ENCODE peak calls at places on chromosomes 2 and 18, in five cellular contexts. H is A673, K is PC-9, T is neural progenitor cell, P is psoas muscle. V is an unnamed sample.

GRCh38 chr2:232875256-232876070 is 5.4 kb downstream of the SNORC start:
- DNase-seq in H (peak; percentile 19), K (no peak), T (peak; percentile 57), P (no peak), V (no peak)

GRCh38 chr2:141778315-141778835 is 352.4 kb downstream of the LRP1B start:
- DNase-seq in H (peak; percentile 4), K (no peak), T (no peak), P (no peak), V (peak; percentile 66)

GRCh38 chr18:73980289-73980979 is 167.2 kb downstream of the FBXO15 start:
- DNase-seq in H (peak; percentile 52), K (no peak), T (peak; percentile 48), P (no peak), V (peak; percentile 4)

GRCh38 chr2:55161295-55162210 is 70.5 kb downstream of the CLHC1 start:
- DNase-seq in H (no peak), K (no peak), T (no peak), P (no peak), V (no peak)

GRCh38 chr2:103289101-103289725 is 527.4 kb downstream of the TMEM182 start:
- DNase-seq in H (no peak), K (no peak), T (peak; percentile 45), P (no peak), V (no peak)

GRCh38 chr2:73307720-73308119 is 14.4 kb upstream of the EGR4 start:
- DNase-seq in H (no peak), K (no peak), T (no peak), P (no peak), V (no peak)

GRCh38 chr2:167857406-167857805 is 390.0 kb downstream of the STK39 start:
- DNase-seq in H (no peak), K (no peak), T (no peak), P (no peak), V (no peak)

GRCh38 chr2:186709529-186710455 is 15.9 kb downstream of the FAM171B start:
- DNase-seq in H (no peak), K (no peak), T (no peak), P (no peak), V (peak; percentile 55)

GRCh38 chr2:157769866-157770265 is 106.3 kb downstream of the ACVR1 start:
- DNase-seq in H (no peak), K (no peak), T (no peak), P (no peak), V (no peak)

GRCh38 chr18:44700652-44701051 is 20.0 kb downstream of the SETBP1 start:
- DNase-seq in H (no peak), K (no peak), T (no peak), P (no peak), V (no peak)

GRCh38 chr2:145415151-145415550 is 895.2 kb upstream of the ZEB2 start:
- DNase-seq in H (no peak), K (no peak), T (no peak), P (no peak), V (no peak)
- H3K36me3 ChIP-seq in H (peaks cover 4% of the 10 kb centered on the region), K (no peaks in the 10 kb centered on the region), T (no peaks in the 10 kb centered on the region), P (no peaks in the 10 kb centered on the region), V (peaks cover 2% of the 10 kb centered on the region)

GRCh38 chr18:45935591-45936335 is 31.4 kb downstream of the EPG5 start:
- DNase-seq in H (no peak), K (no peak), T (no peak), P (no peak), V (no peak)
- H3K36me3 ChIP-seq in H (peaks cover 15% of the 10 kb centered on the region), K (peaks cover 15% of the 10 kb centered on the region), T (no peaks in the 10 kb centered on the region), P (peaks cover 95% of the 10 kb centered on the region), V (no peaks in the 10 kb centered on the region)

GRCh38 chr2:71602115-71602495 is 148.7 kb downstream of the DYSF start:
- DNase-seq in H (no peak), K (no peak), T (no peak), P (no peak), V (no peak)

GRCh38 chr2:71601136-71602114 is 148.1 kb downstream of the DYSF start:
- DNase-seq in H (no peak), K (no peak), T (no peak), P (peak; percentile 6), V (no peak)

GRCh38 chr2:71603851-71604708 is 150.7 kb downstream of the DYSF start:
- DNase-seq in H (no peak), K (no peak), T (no peak), P (peak; percentile 10), V (no peak)

GRCh38 chr2:71603311-71603794 is 150.0 kb downstream of the DYSF start:
- DNase-seq in H (no peak), K (no peak), T (no peak), P (peak; percentile 34), V (no peak)

DNA sequence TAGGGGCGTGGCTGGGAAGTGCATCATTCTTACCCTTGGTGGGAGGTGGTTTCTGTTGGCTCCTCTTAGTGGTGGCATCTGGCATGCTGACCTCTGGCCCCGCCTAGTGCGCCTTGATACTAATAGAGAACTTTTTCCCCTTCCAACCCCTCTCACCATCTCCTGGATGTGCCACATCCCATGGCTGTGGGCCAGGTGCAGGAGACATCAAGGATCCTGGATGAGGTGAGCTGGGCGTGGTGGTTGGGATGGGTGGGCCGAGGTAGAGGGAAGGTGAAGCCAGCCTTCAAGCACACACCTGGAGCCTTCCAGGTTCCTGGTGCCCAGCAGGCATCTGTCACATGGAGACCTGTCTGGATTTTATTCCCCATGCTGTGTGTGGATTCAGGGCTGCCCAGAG is 149.2 kb downstream of the DYSF start:
- DNase-seq in H (no peak), K (no peak), T (no peak), P (peak; percentile 8), V (no peak)
- H3K36me3 ChIP-seq in H (no peaks in the 10 kb centered on the region), K (no peaks in the 10 kb centered on the region), T (no peaks in the 10 kb centered on the region), P (peaks cover 91% of the 10 kb centered on the region), V (no peaks in the 10 kb centered on the region)

DNA sequence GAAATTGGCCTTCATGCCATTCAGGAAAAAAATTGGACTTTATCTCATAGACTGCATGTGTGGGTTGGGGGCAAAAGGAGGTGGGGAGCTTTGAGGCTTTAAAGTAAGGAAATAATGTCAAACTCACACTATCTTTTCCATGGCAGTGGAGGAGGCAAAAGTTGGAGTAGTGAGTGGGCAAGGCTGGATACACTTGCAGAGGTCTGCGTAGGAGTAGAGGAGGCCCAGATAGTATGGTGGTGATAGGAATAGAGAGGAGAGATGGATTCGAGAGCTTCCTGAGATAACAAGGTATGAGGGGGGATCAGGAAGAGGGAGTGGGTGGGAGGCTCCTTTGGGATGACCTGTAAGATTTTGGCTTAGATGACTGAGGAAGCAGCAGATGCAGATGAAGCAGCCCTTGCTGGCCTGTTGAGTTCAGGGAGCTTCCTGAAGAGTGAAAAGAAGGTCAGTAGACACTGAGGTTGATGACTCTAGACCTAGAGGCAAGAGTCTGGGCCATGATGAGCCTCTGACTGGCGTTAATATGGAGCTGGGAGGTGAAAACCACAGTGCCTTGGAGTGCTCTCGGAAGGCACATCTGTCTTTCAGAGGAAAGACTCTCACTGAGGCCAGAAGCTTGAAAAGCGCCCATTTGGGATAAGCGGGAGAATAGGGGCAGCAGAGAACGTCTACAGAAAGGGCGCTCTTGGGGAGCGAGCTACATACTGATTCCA is 5.8 kb downstream of the UNC50 start:
- DNase-seq in H (no peak), K (no peak), T (no peak), P (no peak), V (no peak)
- H3K36me3 ChIP-seq in H (peaks cover 72% of the 10 kb centered on the region), K (peaks cover 57% of the 10 kb centered on the region), T (peaks cover 10% of the 10 kb centered on the region), P (peaks cover 94% of the 10 kb centered on the region), V (peaks cover 63% of the 10 kb centered on the region)

GRCh38 chr2:74371421-74371820 is 8.7 kb downstream of the DCTN1 start:
- DNase-seq in H (no peak), K (no peak), T (no peak), P (no peak), V (no peak)
- H3K36me3 ChIP-seq in H (peaks cover 39% of the 10 kb centered on the region), K (peaks cover 24% of the 10 kb centered on the region), T (no peaks in the 10 kb centered on the region), P (peaks cover 73% of the 10 kb centered on the region), V (peaks cover 38% of the 10 kb centered on the region)

GRCh38 chr2:43225093-43225787 is 1.2 kb downstream of the ZFP36L2 start:
- DNase-seq in H (peak; percentile 48), K (peak; percentile 67), T (peak; percentile 74), P (peak; percentile 67), V (peak; percentile 60)

GRCh38 chr2:43227830-43228280 is 1.4 kb upstream of the ZFP36L2 start:
- DNase-seq in H (no peak), K (no peak), T (no peak), P (no peak), V (no peak)

GRCh38 chr2:43225788-43226557 is 433 bp downstream of the ZFP36L2 start:
- DNase-seq in H (peak; percentile 68), K (peak; percentile 71), T (peak; percentile 86), P (peak; percentile 79), V (peak; percentile 75)

GRCh38 chr2:43226955-43227829 is 786 bp upstream of the ZFP36L2 start:
- DNase-seq in H (peak; percentile 72), K (peak; percentile 84), T (peak; percentile 88), P (peak; percentile 95), V (peak; percentile 85)

GRCh38 chr2:43226558-43226954 is at the start of gene ZFP36L2:
- DNase-seq in H (peak; percentile 97), K (peak; percentile 88), T (peak; percentile 95), P (peak; percentile 97), V (peak; percentile 97)
- H3K36me3 ChIP-seq in H (peaks cover 19% of the 10 kb centered on the region), K (peaks cover 19% of the 10 kb centered on the region), T (no peaks in the 10 kb centered on the region), P (peaks cover 49% of the 10 kb centered on the region), V (peaks cover 17% of the 10 kb centered on the region)

V was measured in SJCRH30.